ENCODE peak calls at places on chromosome 21, in nine cellular contexts. One of them, this sample, is unnamed.

GRCh38 chr21:14797543-14797942 is 251.4 kb upstream of the SAMSN1 start:
- DNase-seq in AG10803: no peak
- DNase-seq in body of pancreas: no peak
- DNase-seq in CD8-positive, alpha-beta memory T cell: no peak
- DNase-seq in iPS DF 6.9: no peak
- DNase-seq in pancreas: no peak
- DNase-seq in transverse colon: no peak
- DNase-seq in cardiac muscle cell: no peak
- DNase-seq in brain microvascular endothelial cell: no peak
- DNase-seq in this sample: no peak

GRCh38 chr21:27606422-27606821 is 639.5 kb upstream of the ADAMTS5 start:
- DNase-seq in cardiac muscle cell: no peak
- DNase-seq in transverse colon: no peak
- DNase-seq in CD8-positive, alpha-beta memory T cell: no peak
- DNase-seq in iPS DF 6.9: no peak
- DNase-seq in pancreas: no peak
- DNase-seq in AG10803: no peak
- DNase-seq in brain microvascular endothelial cell: no peak
- DNase-seq in body of pancreas: no peak
- DNase-seq in this sample: no peak

GRCh38 chr21:21175798-21176334 is 177.7 kb downstream of the NCAM2 start:
- DNase-seq in pancreas: no peak
- DNase-seq in cardiac muscle cell: no peak
- DNase-seq in transverse colon: no peak
- DNase-seq in iPS DF 6.9: no peak
- DNase-seq in CD8-positive, alpha-beta memory T cell: no peak
- DNase-seq in brain microvascular endothelial cell: no peak
- DNase-seq in body of pancreas: no peak
- DNase-seq in AG10803: no peak
- DNase-seq in this sample: no peak

GRCh38 chr21:36769051-36769867 is 70.3 kb downstream of the SIM2 start:
- DNase-seq in pancreas: no peak
- DNase-seq in cardiac muscle cell: peak
- DNase-seq in transverse colon: no peak
- DNase-seq in iPS DF 6.9: no peak
- DNase-seq in brain microvascular endothelial cell: no peak
- DNase-seq in CD8-positive, alpha-beta memory T cell: no peak
- DNase-seq in AG10803: peak
- DNase-seq in body of pancreas: no peak
- DNase-seq in this sample: peak

GRCh38 chr21:44736291-44737004 is 25.1 kb upstream of the TSPEAR start:
- DNase-seq in cardiac muscle cell: no peak
- DNase-seq in AG10803: no peak
- DNase-seq in body of pancreas: peak
- DNase-seq in brain microvascular endothelial cell: no peak
- DNase-seq in iPS DF 6.9: no peak
- DNase-seq in transverse colon: peak
- DNase-seq in CD8-positive, alpha-beta memory T cell: no peak
- DNase-seq in pancreas: no peak
- DNase-seq in this sample: peak

GRCh38 chr21:36959020-36959835 is 7.2 kb downstream of the HLCS start:
- DNase-seq in body of pancreas: no peak
- DNase-seq in transverse colon: no peak
- DNase-seq in CD8-positive, alpha-beta memory T cell: no peak
- DNase-seq in cardiac muscle cell: no peak
- DNase-seq in iPS DF 6.9: no peak
- DNase-seq in AG10803: no peak
- DNase-seq in pancreas: no peak
- DNase-seq in brain microvascular endothelial cell: no peak
- DNase-seq in this sample: no peak

GRCh38 chr21:23955130-23955873 is 1652.0 kb downstream of the MRPL39 start:
- DNase-seq in pancreas: no peak
- DNase-seq in body of pancreas: no peak
- DNase-seq in cardiac muscle cell: no peak
- DNase-seq in iPS DF 6.9: no peak
- DNase-seq in CD8-positive, alpha-beta memory T cell: no peak
- DNase-seq in AG10803: no peak
- DNase-seq in brain microvascular endothelial cell: no peak
- DNase-seq in transverse colon: no peak
- DNase-seq in this sample: no peak

GRCh38 chr21:38186869-38187268 is 69.9 kb upstream of the KCNJ15 start:
- DNase-seq in CD8-positive, alpha-beta memory T cell: no peak
- DNase-seq in body of pancreas: no peak
- DNase-seq in cardiac muscle cell: no peak
- DNase-seq in pancreas: no peak
- DNase-seq in brain microvascular endothelial cell: no peak
- DNase-seq in iPS DF 6.9: no peak
- DNase-seq in transverse colon: no peak
- DNase-seq in AG10803: no peak
- DNase-seq in this sample: no peak

GRCh38 chr21:28537371-28538079 is 455.2 kb downstream of the LTN1 start:
- DNase-seq in iPS DF 6.9: no peak
- DNase-seq in AG10803: peak
- DNase-seq in transverse colon: no peak
- DNase-seq in pancreas: no peak
- DNase-seq in brain microvascular endothelial cell: peak
- DNase-seq in cardiac muscle cell: no peak
- DNase-seq in body of pancreas: no peak
- DNase-seq in CD8-positive, alpha-beta memory T cell: no peak
- DNase-seq in this sample: no peak

DNA sequence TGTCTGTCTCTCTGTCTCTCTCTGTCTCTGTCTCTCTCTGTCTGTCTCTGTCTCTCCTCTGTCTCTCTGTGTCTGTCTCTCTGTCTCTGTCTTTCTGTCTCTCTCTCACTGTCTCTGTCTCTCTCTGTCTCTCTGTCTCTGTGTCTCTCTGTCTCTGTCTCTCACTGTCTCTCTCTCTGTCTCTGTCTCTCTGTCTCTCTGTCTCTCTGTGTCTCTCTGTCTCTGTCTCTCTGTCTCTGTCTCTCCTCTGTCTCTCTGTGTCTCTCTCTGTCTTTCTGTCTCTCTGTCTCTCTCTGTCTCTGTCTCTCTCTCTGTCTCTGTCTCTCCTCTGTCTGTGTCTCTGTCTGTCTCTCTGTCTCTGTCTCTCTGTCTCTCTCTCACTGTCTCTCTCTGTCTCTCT is 873 bp upstream of the COL6A1 start:
- DNase-seq in body of pancreas: no peak
- DNase-seq in brain microvascular endothelial cell: no peak
- DNase-seq in transverse colon: no peak
- DNase-seq in CD8-positive, alpha-beta memory T cell: no peak
- DNase-seq in AG10803: no peak
- DNase-seq in cardiac muscle cell: no peak
- DNase-seq in iPS DF 6.9: no peak
- DNase-seq in pancreas: no peak
- DNase-seq in this sample: no peak
- H3K4me3 ChIP-seq in body of pancreas: no peak
- H3K4me3 ChIP-seq in brain microvascular endothelial cell: peak
- H3K4me3 ChIP-seq in transverse colon: peak
- H3K4me3 ChIP-seq in CD8-positive, alpha-beta memory T cell: peak
- H3K4me3 ChIP-seq in AG10803: peak
- H3K4me3 ChIP-seq in cardiac muscle cell: no peak
- H3K4me3 ChIP-seq in iPS DF 6.9: no peak
- H3K4me3 ChIP-seq in pancreas: no peak
- H3K4me3 ChIP-seq in this sample: peak

GRCh38 chr21:22796147-22796546 is 1797.9 kb downstream of the NCAM2 start:
- DNase-seq in AG10803: no peak
- DNase-seq in cardiac muscle cell: no peak
- DNase-seq in brain microvascular endothelial cell: no peak
- DNase-seq in iPS DF 6.9: no peak
- DNase-seq in body of pancreas: no peak
- DNase-seq in pancreas: no peak
- DNase-seq in CD8-positive, alpha-beta memory T cell: no peak
- DNase-seq in transverse colon: no peak
- DNase-seq in this sample: no peak

GRCh38 chr21:22791376-22791775 is 1793.2 kb downstream of the NCAM2 start:
- DNase-seq in iPS DF 6.9: no peak
- DNase-seq in CD8-positive, alpha-beta memory T cell: no peak
- DNase-seq in AG10803: no peak
- DNase-seq in pancreas: no peak
- DNase-seq in cardiac muscle cell: no peak
- DNase-seq in brain microvascular endothelial cell: no peak
- DNase-seq in body of pancreas: no peak
- DNase-seq in transverse colon: no peak
- DNase-seq in this sample: no peak

GRCh38 chr21:22795091-22795490 is 1796.9 kb downstream of the NCAM2 start:
- DNase-seq in pancreas: no peak
- DNase-seq in body of pancreas: no peak
- DNase-seq in brain microvascular endothelial cell: no peak
- DNase-seq in cardiac muscle cell: no peak
- DNase-seq in iPS DF 6.9: no peak
- DNase-seq in AG10803: no peak
- DNase-seq in CD8-positive, alpha-beta memory T cell: no peak
- DNase-seq in transverse colon: no peak
- DNase-seq in this sample: no peak

GRCh38 chr21:22791986-22792560 is 1793.9 kb downstream of the NCAM2 start:
- DNase-seq in body of pancreas: peak
- DNase-seq in CD8-positive, alpha-beta memory T cell: no peak
- DNase-seq in transverse colon: no peak
- DNase-seq in brain microvascular endothelial cell: peak
- DNase-seq in AG10803: peak
- DNase-seq in iPS DF 6.9: no peak
- DNase-seq in cardiac muscle cell: peak
- DNase-seq in pancreas: no peak
- DNase-seq in this sample: peak

DNA sequence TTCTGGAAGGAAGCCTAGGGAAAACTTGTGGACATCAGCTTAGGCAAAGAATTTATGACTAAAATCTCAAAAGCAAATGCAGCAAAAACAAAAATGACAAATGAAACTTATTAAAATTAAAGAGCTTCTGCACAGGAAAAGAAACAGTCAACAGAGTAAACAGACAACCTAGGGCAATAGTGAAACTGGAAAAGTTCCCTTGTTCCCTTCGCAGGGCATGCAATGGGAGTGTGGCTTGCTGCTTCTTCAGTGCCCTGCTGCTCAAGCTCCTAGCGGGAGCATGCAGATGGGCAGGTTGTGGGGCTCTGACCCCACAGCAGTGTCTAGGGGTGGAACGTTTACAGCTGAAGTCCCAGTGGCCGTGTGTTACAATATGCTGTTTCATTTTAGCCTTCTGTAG is 1797.4 kb downstream of the NCAM2 start:
- DNase-seq in transverse colon: no peak
- DNase-seq in brain microvascular endothelial cell: no peak
- DNase-seq in AG10803: no peak
- DNase-seq in body of pancreas: no peak
- DNase-seq in cardiac muscle cell: no peak
- DNase-seq in iPS DF 6.9: no peak
- DNase-seq in CD8-positive, alpha-beta memory T cell: no peak
- DNase-seq in pancreas: no peak
- DNase-seq in this sample: no peak
- H3K4me3 ChIP-seq in transverse colon: no peak
- H3K4me3 ChIP-seq in brain microvascular endothelial cell: no peak
- H3K4me3 ChIP-seq in AG10803: no peak
- H3K4me3 ChIP-seq in body of pancreas: no peak
- H3K4me3 ChIP-seq in cardiac muscle cell: no peak
- H3K4me3 ChIP-seq in iPS DF 6.9: no peak
- H3K4me3 ChIP-seq in CD8-positive, alpha-beta memory T cell: no peak
- H3K4me3 ChIP-seq in pancreas: no peak
- H3K4me3 ChIP-seq in this sample: no peak

GRCh38 chr21:39348040-39348354 is 891 bp downstream of the HMGN1 start:
- DNase-seq in brain microvascular endothelial cell: no peak
- DNase-seq in transverse colon: no peak
- DNase-seq in AG10803: no peak
- DNase-seq in body of pancreas: no peak
- DNase-seq in CD8-positive, alpha-beta memory T cell: no peak
- DNase-seq in pancreas: no peak
- DNase-seq in iPS DF 6.9: no peak
- DNase-seq in cardiac muscle cell: no peak
- DNase-seq in this sample: no peak

GRCh38 chr21:39347537-39347936 is 1.4 kb downstream of the HMGN1 start:
- DNase-seq in CD8-positive, alpha-beta memory T cell: no peak
- DNase-seq in iPS DF 6.9: no peak
- DNase-seq in pancreas: no peak
- DNase-seq in brain microvascular endothelial cell: no peak
- DNase-seq in transverse colon: no peak
- DNase-seq in AG10803: no peak
- DNase-seq in body of pancreas: no peak
- DNase-seq in cardiac muscle cell: no peak
- DNase-seq in this sample: no peak

GRCh38 chr21:39350094-39351006 is 1.5 kb upstream of the HMGN1 start:
- DNase-seq in body of pancreas: no peak
- DNase-seq in pancreas: no peak
- DNase-seq in CD8-positive, alpha-beta memory T cell: no peak
- DNase-seq in iPS DF 6.9: no peak
- DNase-seq in brain microvascular endothelial cell: no peak
- DNase-seq in AG10803: peak
- DNase-seq in cardiac muscle cell: no peak
- DNase-seq in transverse colon: no peak
- DNase-seq in this sample: no peak

GRCh38 chr21:39348355-39349210 is at the start of gene HMGN1:
- DNase-seq in pancreas: peak
- DNase-seq in iPS DF 6.9: peak
- DNase-seq in cardiac muscle cell: peak
- DNase-seq in brain microvascular endothelial cell: peak
- DNase-seq in transverse colon: peak
- DNase-seq in CD8-positive, alpha-beta memory T cell: peak
- DNase-seq in body of pancreas: peak
- DNase-seq in AG10803: peak
- DNase-seq in this sample: peak

DNA sequence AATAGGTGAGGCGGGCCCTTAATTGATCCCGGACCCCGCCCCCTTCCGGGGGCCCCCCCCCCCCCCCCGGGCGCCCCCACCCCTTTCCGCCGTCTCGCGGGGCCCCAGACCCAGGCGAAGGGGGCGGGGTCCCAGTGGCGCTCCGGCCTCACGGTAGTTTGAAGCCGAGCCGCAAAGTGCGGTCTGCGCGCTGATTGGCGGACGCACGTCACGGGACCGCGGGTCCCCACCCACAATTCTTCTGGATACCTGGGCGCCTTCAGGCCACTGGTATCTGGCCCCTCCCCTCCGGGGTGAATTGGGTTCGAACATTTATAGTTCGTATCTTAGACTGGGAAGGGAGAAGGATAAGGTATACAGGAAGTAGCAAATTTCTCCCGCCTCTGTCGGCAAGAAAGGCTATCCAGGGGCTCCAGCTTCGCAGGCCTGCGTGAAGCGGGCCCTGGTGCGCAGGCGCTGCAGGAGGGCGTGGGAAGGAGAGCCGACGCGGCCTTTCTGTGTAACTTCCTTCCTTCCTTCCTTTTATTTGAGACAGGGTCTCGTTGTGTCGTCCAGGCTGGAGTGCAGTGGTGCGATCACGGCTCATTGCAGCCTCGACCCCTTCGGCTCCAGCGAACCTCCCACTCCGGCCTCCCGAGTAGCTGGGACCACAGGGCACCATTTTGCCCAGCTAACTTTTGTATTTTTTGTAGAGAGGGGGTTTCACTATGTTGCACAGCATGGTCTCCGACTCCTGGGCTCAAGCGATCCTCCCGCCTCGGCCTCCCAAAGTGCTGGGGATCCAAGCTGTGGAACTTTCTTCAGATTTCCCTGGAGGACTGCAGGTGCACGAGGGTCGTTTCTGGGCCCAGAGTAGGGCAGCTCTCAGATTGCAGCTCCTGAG is 564 bp upstream of the HMGN1 start:
- DNase-seq in AG10803: peak
- DNase-seq in CD8-positive, alpha-beta memory T cell: peak
- DNase-seq in transverse colon: peak
- DNase-seq in iPS DF 6.9: peak
- DNase-seq in body of pancreas: peak
- DNase-seq in pancreas: peak
- DNase-seq in cardiac muscle cell: peak
- DNase-seq in brain microvascular endothelial cell: peak
- DNase-seq in this sample: peak
- H3K4me3 ChIP-seq in AG10803: peak
- H3K4me3 ChIP-seq in CD8-positive, alpha-beta memory T cell: peak
- H3K4me3 ChIP-seq in transverse colon: peak
- H3K4me3 ChIP-seq in iPS DF 6.9: peak
- H3K4me3 ChIP-seq in body of pancreas: peak
- H3K4me3 ChIP-seq in pancreas: peak
- H3K4me3 ChIP-seq in cardiac muscle cell: peak
- H3K4me3 ChIP-seq in brain microvascular endothelial cell: peak
- H3K4me3 ChIP-seq in this sample: peak

GRCh38 chr21:32719085-32719484 is 8.7 kb downstream of the SYNJ1 start:
- DNase-seq in CD8-positive, alpha-beta memory T cell: no peak
- DNase-seq in cardiac muscle cell: no peak
- DNase-seq in pancreas: no peak
- DNase-seq in body of pancreas: no peak
- DNase-seq in AG10803: no peak
- DNase-seq in brain microvascular endothelial cell: no peak
- DNase-seq in transverse colon: no peak
- DNase-seq in iPS DF 6.9: no peak
- DNase-seq in this sample: no peak
- H3K4me3 ChIP-seq in CD8-positive, alpha-beta memory T cell: no peak
- H3K4me3 ChIP-seq in cardiac muscle cell: no peak
- H3K4me3 ChIP-seq in pancreas: no peak
- H3K4me3 ChIP-seq in body of pancreas: no peak
- H3K4me3 ChIP-seq in AG10803: no peak
- H3K4me3 ChIP-seq in brain microvascular endothelial cell: no peak
- H3K4me3 ChIP-seq in transverse colon: no peak
- H3K4me3 ChIP-seq in iPS DF 6.9: no peak
- H3K4me3 ChIP-seq in this sample: no peak

This sample was measured in LNCaP clone FGC.